ENCODE peak calls at places on chromosome 14, in eight cellular contexts. K is activated gamma-delta T cell treated with Interleukin-2 at 50 U/mL for 16 hours; W is BE2C; V is hypothalamus; N is GM23248; T is NCI-H2081 treated with DMSO at 0.1 percent for 48 hours; M is NCI-H1092 treated with DMSO at 0.1 percent for 48 hours; J is effector CD8-positive, alpha-beta T cell. L is an unnamed sample.

GRCh38 chr14:44029933-44030332 is 477.1 kb downstream of the FSCB start:
- DNase-seq in K (no peak), W (no peak), V (no peak), N (no peak), T (no peak), M (no peak), J (no peak), L (no peak)

GRCh38 chr14:104705340-104706047 is 16.1 kb downstream of the INF2 start:
- DNase-seq in K (no peak), W (no peak), V (no peak), N (peak; percentile 35), T (no peak), M (no peak), J (no peak), L (no peak)

GRCh38 chr14:74080820-74081460 is 3.3 kb downstream of the ALDH6A1 start:
- DNase-seq in K (no peak), W (no peak), V (no peak), N (no peak), T (no peak), M (no peak), J (no peak), L (no peak)

GRCh38 chr14:74593241-74593985 is 18.6 kb downstream of the LTBP2 start:
- DNase-seq in K (no peak), W (no peak), V (no peak), N (no peak), T (no peak), M (no peak), J (no peak), L (no peak)

GRCh38 chr14:92848941-92849340 is 54.8 kb downstream of the GOLGA5 start:
- DNase-seq in K (no peak), W (no peak), V (no peak), N (no peak), T (peak; percentile 98), M (peak; percentile 95), J (no peak), L (no peak)

GRCh38 chr14:77574446-77575125 is 41.9 kb downstream of the SPTLC2 start:
- DNase-seq in K (no peak), W (no peak), V (no peak), N (peak; percentile 33), T (no peak), M (no peak), J (no peak), L (no peak)

GRCh38 chr14:96635850-96636249 is 133.7 kb downstream of the PAPOLA start:
- DNase-seq in K (no peak), W (no peak), V (no peak), N (no peak), T (no peak), M (no peak), J (no peak), L (no peak)

GRCh38 chr14:51563560-51563959 is 88.2 kb upstream of the FRMD6 start:
- DNase-seq in K (no peak), W (no peak), V (no peak), N (peak; percentile 30), T (no peak), M (no peak), J (no peak), L (no peak)

GRCh38 chr14:22737052-22737451 is 29.4 kb upstream of the OXA1L start:
- DNase-seq in K (no peak), W (no peak), V (no peak), N (no peak), T (no peak), M (no peak), J (no peak), L (no peak)

GRCh38 chr14:24437020-24437735 is 5.4 kb downstream of the SDR39U1 start:
- DNase-seq in K (no peak), W (no peak), V (no peak), N (no peak), T (no peak), M (no peak), J (no peak), L (no peak)

GRCh38 chr14:102903248-102903888 is 19.1 kb upstream of the AMN start:
- DNase-seq in K (no peak), W (no peak), V (no peak), N (no peak), T (no peak), M (no peak), J (no peak), L (no peak)

GRCh38 chr14:106208794-106209193 is 682.4 kb downstream of the TMEM121 start:
- DNase-seq in K (no peak), W (no peak), V (no peak), N (no peak), T (no peak), M (no peak), J (no peak), L (no peak)

GRCh38 chr14:100899841-100900771 is 3.4 kb downstream of the RTL1 start:
- DNase-seq in K (no peak), W (peak; percentile 32), V (no peak), N (peak; percentile 7), T (no peak), M (peak; percentile 66), J (no peak), L (no peak)

GRCh38 chr14:23076785-23077408 is 18.0 kb downstream of the ACIN1 start:
- DNase-seq in K (no peak), W (peak; percentile 44), V (no peak), N (peak; percentile 59), T (no peak), M (no peak), J (no peak), L (no peak)

GRCh38 chr14:39212034-39212433 is 21.7 kb upstream of the MIA2 start:
- DNase-seq in K (no peak), W (no peak), V (no peak), N (no peak), T (no peak), M (no peak), J (no peak), L (peak; percentile 51)

GRCh38 chr14:96039633-96040311 is 610 bp downstream of the C14orf132 start:
- DNase-seq in K (no peak), W (peak; percentile 65), V (no peak), N (peak; percentile 64), T (no peak), M (peak; percentile 56), J (no peak), L (no peak)

GRCh38 chr14:104547998-104548700 is 31.4 kb upstream of the C14orf180 start:
- DNase-seq in K (peak; percentile 1), W (no peak), V (no peak), N (no peak), T (no peak), M (no peak), J (no peak), L (no peak)

GRCh38 chr14:75011356-75012097 is 8.8 kb downstream of the EIF2B2 start:
- DNase-seq in K (no peak), W (no peak), V (no peak), N (peak; percentile 87), T (no peak), M (no peak), J (no peak), L (no peak)

GRCh38 chr14:59130472-59130871 is 58.0 kb upstream of the DAAM1 start:
- DNase-seq in K (no peak), W (peak; percentile 13), V (no peak), N (no peak), T (no peak), M (no peak), J (no peak), L (no peak)